ENCODE peak calls at places on chromosomes 1 and 21, in five cellular contexts. One of them, this sample, is unnamed.

GRCh38 chr1:219416598-219417238 is 196.2 kb downstream of the ZC3H11B start:
- DNase-seq in A549: no peak
- DNase-seq in HepG2: peak
- DNase-seq in esophagus muscularis mucosa: no peak
- DNase-seq in ovary: peak
- DNase-seq in this sample: peak

GRCh38 chr1:24558902-24559791 is 3.3 kb downstream of the NCMAP start:
- DNase-seq in A549: peak
- DNase-seq in HepG2: peak
- DNase-seq in esophagus muscularis mucosa: no peak
- DNase-seq in ovary: no peak
- DNase-seq in this sample: peak

GRCh38 chr1:31263408-31263807 is 23.7 kb upstream of the NKAIN1 start:
- DNase-seq in A549: no peak
- DNase-seq in HepG2: no peak
- DNase-seq in esophagus muscularis mucosa: no peak
- DNase-seq in ovary: no peak
- DNase-seq in this sample: no peak

GRCh38 chr1:181798191-181798926 is 263.2 kb downstream of the ZNF648 start:
- DNase-seq in A549: no peak
- DNase-seq in HepG2: no peak
- DNase-seq in esophagus muscularis mucosa: no peak
- DNase-seq in ovary: no peak
- DNase-seq in this sample: no peak

GRCh38 chr1:167428418-167428817 is 89.9 kb downstream of the CD247 start:
- DNase-seq in A549: no peak
- DNase-seq in HepG2: no peak
- DNase-seq in esophagus muscularis mucosa: no peak
- DNase-seq in ovary: no peak
- DNase-seq in this sample: no peak

GRCh38 chr1:202709276-202710041 is 795 bp downstream of the SYT2 start:
- DNase-seq in A549: no peak
- DNase-seq in HepG2: no peak
- DNase-seq in esophagus muscularis mucosa: no peak
- DNase-seq in ovary: no peak
- DNase-seq in this sample: no peak

GRCh38 chr1:109624215-109625010 is 4.8 kb downstream of the AMPD2 start:
- DNase-seq in A549: no peak
- DNase-seq in HepG2: no peak
- DNase-seq in esophagus muscularis mucosa: peak
- DNase-seq in ovary: no peak
- DNase-seq in this sample: no peak

GRCh38 chr1:222979561-222979960 is 163.5 kb downstream of the TLR5 start:
- DNase-seq in A549: no peak
- DNase-seq in HepG2: no peak
- DNase-seq in esophagus muscularis mucosa: no peak
- DNase-seq in ovary: no peak
- DNase-seq in this sample: no peak

GRCh38 chr1:234608026-234608719 is 1.8 kb downstream of the IRF2BP2 start:
- DNase-seq in A549: peak
- DNase-seq in HepG2: peak
- DNase-seq in esophagus muscularis mucosa: no peak
- DNase-seq in ovary: peak
- DNase-seq in this sample: peak

GRCh38 chr1:156581661-156582387 is 2.3 kb downstream of the TTC24 start:
- DNase-seq in A549: no peak
- DNase-seq in HepG2: no peak
- DNase-seq in esophagus muscularis mucosa: no peak
- DNase-seq in ovary: no peak
- DNase-seq in this sample: no peak

GRCh38 chr1:237470712-237471310 is 419.9 kb downstream of the ZP4 start:
- DNase-seq in A549: no peak
- DNase-seq in HepG2: no peak
- DNase-seq in esophagus muscularis mucosa: no peak
- DNase-seq in ovary: no peak
- DNase-seq in this sample: peak

GRCh38 chr1:47395433-47395832 is 20.7 kb upstream of the FOXE3 start:
- DNase-seq in A549: no peak
- DNase-seq in HepG2: no peak
- DNase-seq in esophagus muscularis mucosa: peak
- DNase-seq in ovary: no peak
- DNase-seq in this sample: no peak

GRCh38 chr21:38879912-38880577 is 74.3 kb downstream of the ETS2 start:
- DNase-seq in A549: no peak
- DNase-seq in HepG2: no peak
- DNase-seq in esophagus muscularis mucosa: no peak
- DNase-seq in ovary: no peak
- DNase-seq in this sample: no peak

GRCh38 chr1:35319988-35320713 is 51.6 kb downstream of the ZMYM4 start:
- DNase-seq in A549: no peak
- DNase-seq in HepG2: no peak
- DNase-seq in esophagus muscularis mucosa: no peak
- DNase-seq in ovary: no peak
- DNase-seq in this sample: peak

DNA sequence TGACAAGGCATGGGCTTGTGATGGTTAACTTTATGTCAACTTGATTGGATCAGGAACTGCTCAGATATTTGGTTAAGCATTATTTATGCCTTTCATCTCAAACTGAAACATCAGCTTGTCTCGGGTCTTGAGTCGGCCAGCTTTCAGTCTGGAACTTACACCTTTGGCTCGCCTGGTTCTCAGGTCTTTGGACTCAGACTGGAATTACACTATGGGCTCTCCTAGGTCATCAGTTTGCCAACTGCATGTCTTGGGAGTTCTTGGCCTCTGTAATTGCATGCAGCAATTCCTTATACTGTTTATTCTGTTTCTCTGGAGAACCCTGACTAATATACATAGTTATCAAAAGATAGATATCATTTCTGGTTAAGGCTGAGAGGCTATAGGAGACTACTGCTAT is 653.7 kb downstream of the ADGRL2 start:
- DNase-seq in A549: no peak
- DNase-seq in HepG2: no peak
- DNase-seq in esophagus muscularis mucosa: no peak
- DNase-seq in ovary: no peak
- DNase-seq in this sample: no peak
- H3K4me3 ChIP-seq in A549: no peak
- H3K4me3 ChIP-seq in HepG2: no peak
- H3K4me3 ChIP-seq in esophagus muscularis mucosa: no peak
- H3K4me3 ChIP-seq in ovary: no peak
- H3K4me3 ChIP-seq in this sample: no peak

GRCh38 chr21:40047211-40047610 is 180.0 kb downstream of the PCP4 start:
- DNase-seq in A549: no peak
- DNase-seq in HepG2: no peak
- DNase-seq in esophagus muscularis mucosa: no peak
- DNase-seq in ovary: no peak
- DNase-seq in this sample: no peak
- TF ChIP-seq EP300 in A549: no peak
- TF ChIP-seq EP300 in HepG2: no peak
- TF ChIP-seq EP300 in esophagus muscularis mucosa: no peak
- TF ChIP-seq EP300 in ovary: no peak
- TF ChIP-seq EP300 in this sample: no peak

DNA sequence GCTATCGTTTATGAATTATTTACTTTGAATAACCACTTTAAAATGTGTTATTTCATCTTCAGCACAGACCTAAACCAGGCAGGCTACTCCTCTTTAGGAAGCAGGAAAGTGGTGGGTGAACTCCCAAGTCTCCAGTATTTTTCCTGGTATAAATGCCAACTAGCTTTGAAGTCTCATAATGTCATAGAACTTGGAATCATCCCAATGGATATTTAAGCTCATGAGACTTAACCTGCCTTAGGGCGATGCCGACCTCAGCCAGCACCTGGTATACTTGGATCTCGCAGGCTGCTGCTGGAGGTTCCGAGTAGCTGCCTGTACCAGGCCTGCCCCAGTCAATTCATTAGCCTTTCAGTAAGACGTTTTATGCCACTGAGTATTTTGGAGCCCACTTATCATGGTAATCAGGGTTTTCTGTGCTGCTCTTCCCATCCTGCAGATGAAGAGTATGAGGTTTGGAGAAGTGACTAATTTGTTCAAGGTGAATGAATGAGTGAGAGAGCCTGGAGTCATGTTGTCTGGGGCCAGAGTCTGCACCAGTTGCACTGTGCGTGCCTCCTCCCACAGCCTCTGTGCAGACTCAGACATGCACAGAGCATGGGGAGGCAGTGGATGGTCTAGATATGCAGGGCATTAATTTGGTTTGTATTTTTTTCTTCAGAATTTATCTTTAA is 34.9 kb downstream of the VANGL1 start:
- DNase-seq in A549: no peak
- DNase-seq in HepG2: no peak
- DNase-seq in esophagus muscularis mucosa: no peak
- DNase-seq in ovary: no peak
- DNase-seq in this sample: peak
- H3K4me3 ChIP-seq in A549: no peak
- H3K4me3 ChIP-seq in HepG2: no peak
- H3K4me3 ChIP-seq in esophagus muscularis mucosa: no peak
- H3K4me3 ChIP-seq in ovary: no peak
- H3K4me3 ChIP-seq in this sample: no peak

DNA sequence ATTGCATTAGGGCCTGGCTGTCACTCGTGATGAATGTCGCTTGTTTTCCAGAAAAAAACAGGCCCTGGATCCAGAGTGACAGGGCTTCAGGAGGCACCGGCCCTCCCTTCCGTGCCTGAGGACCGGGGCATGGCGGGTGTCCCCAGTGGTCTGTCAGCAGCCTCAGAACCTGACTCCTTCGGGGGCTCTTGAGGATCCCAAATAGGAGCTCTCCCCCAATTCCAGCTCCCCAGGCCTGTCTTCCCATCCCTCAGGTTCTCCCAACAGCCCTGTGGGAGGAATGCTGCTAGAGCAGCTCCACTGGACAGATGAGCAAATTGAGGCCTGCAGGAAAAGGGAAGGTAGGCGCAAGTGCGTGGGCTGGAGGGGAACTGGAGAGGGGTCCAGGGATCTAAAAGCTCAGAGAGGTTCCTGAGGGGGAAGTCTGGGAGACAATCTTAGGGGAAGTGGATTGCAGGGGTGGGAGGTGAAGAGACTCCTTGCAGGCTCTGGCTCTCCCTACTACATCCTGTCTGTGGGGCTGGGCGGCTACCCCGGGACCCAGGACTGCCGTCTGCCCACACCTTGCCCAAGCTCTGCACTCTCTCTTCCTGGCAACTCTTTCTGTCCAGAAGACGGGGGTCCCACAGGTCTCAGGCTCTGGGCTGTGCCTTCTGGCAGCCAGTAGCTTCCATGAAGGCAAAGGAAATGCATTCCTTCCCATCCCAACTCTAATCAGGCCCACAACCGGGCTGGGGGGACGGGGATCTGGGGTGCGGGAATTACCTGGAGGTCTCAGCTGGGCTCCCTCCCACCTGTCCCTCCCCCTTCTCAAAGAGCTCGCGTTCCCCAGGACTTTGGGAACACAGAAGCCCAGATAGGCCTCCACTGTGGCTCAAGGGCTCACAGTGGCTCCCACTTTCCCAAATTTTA is 105.7 kb upstream of the CASZ1 start:
- DNase-seq in A549: no peak
- DNase-seq in HepG2: no peak
- DNase-seq in esophagus muscularis mucosa: no peak
- DNase-seq in ovary: no peak
- DNase-seq in this sample: no peak
- TF ChIP-seq EP300 in A549: no peak
- TF ChIP-seq EP300 in HepG2: no peak
- TF ChIP-seq EP300 in esophagus muscularis mucosa: no peak
- TF ChIP-seq EP300 in ovary: no peak
- TF ChIP-seq EP300 in this sample: no peak

DNA sequence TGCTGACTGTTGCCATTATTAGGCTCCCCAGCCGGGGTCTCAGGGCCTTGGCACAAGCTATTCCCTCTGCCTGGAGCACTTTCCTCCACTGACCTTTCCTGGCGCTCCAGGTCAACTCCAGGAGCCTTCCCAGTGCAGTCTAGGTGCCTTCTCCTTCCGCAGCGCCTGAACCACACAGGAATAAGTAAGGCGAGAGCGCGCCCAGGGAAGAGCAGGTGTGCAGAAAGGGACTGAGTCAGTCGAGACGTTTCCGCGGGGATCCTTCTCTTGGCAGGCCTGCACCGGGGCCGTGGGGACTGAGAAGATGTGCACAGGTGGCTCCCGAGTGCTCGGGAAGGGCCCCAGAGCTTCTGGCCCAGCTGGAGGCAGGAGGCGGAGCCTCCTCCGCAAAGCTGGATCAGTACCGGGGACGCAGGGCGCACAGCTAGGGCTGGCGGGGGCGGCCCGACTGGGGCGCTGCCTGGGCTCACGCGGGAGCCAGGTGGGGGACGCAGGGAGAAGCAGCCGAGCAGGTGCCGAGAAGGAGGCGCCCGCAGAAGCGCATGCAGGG is 765 bp upstream of the BMP8A start:
- DNase-seq in A549: peak
- DNase-seq in HepG2: no peak
- DNase-seq in esophagus muscularis mucosa: no peak
- DNase-seq in ovary: no peak
- DNase-seq in this sample: no peak
- H3K4me3 ChIP-seq in A549: peak
- H3K4me3 ChIP-seq in HepG2: peak
- H3K4me3 ChIP-seq in esophagus muscularis mucosa: peak
- H3K4me3 ChIP-seq in ovary: peak
- H3K4me3 ChIP-seq in this sample: peak

DNA sequence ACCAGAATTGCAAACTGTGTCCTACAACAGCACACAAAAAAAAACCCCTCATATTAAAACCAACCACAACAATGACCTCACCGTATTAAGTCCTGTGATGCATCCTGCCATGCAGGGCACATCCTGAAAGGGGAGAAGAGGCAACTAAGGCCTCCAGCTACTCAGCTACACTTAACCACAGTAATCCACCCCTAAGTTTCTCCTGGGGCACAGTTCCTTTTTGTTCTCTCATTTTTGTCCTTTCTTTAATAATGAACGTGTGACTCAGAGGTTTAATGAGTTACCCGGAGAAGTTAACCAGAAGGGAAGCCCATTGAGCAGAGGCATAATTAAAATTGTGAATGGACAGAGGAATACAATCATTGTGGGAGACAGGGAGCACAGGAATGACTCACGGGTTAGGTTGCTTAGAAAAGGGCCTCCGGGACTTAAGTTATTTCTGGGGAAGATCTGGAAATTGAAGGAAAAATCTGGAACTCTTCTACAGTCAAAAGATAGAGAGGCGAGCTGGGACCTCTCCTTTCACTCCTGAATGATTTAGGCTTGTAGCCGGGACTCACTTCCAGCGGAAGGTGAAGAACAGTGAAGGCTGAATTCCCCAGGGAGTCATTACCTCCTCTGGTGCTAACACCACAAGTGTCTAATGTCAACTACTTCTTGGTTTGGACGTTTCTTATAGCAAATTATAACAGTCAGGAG is 36.9 kb upstream of the HIVEP3 start:
- DNase-seq in A549: peak
- DNase-seq in HepG2: no peak
- DNase-seq in esophagus muscularis mucosa: no peak
- DNase-seq in ovary: no peak
- DNase-seq in this sample: no peak
- TF ChIP-seq EP300 in A549: no peak
- TF ChIP-seq EP300 in HepG2: no peak
- TF ChIP-seq EP300 in esophagus muscularis mucosa: no peak
- TF ChIP-seq EP300 in ovary: no peak
- TF ChIP-seq EP300 in this sample: no peak

GRCh38 chr21:26840206-26840605 is 5.0 kb downstream of the ADAMTS1 start:
- DNase-seq in A549: no peak
- DNase-seq in HepG2: no peak
- DNase-seq in esophagus muscularis mucosa: no peak
- DNase-seq in ovary: peak
- DNase-seq in this sample: no peak
- H3K4me3 ChIP-seq in A549: no peak
- H3K4me3 ChIP-seq in HepG2: no peak
- H3K4me3 ChIP-seq in esophagus muscularis mucosa: no peak
- H3K4me3 ChIP-seq in ovary: peak
- H3K4me3 ChIP-seq in this sample: no peak